ENCODE peak calls at places on chromosomes 3 and 15, in nine cellular contexts. H, R, N, Q, C, A, S, M and U are unnamed samples.
A peak's percentile ranks its signal among the peaks of the same experiment; 100 is the strongest.

GRCh38 chr3:37107846-37108245 is 66.5 kb downstream of the LRRFIP2 start:
- DNase-seq in H (no peak), R (no peak), N (no peak), Q (peak; percentile 75), C (no peak), A (no peak), S (no peak), M (no peak), U (no peak)

GRCh38 chr15:99305761-99306505 is 54.7 kb downstream of the LRRC28 start:
- DNase-seq in H (no peak), R (no peak), N (no peak), Q (peak; percentile 88), C (peak; percentile 57), A (peak; percentile 56), S (peak; percentile 50), M (peak; percentile 72), U (no peak)

GRCh38 chr3:120448707-120449650 is 1.8 kb downstream of the FSTL1 start:
- DNase-seq in H (no peak), R (no peak), N (no peak), Q (peak; percentile 79), C (peak; percentile 81), A (no peak), S (no peak), M (no peak), U (no peak)

GRCh38 chr15:77032647-77033416 is 37.9 kb downstream of the PSTPIP1 start:
- DNase-seq in H (no peak), R (peak; percentile 51), N (peak; percentile 47), Q (no peak), C (no peak), A (peak; percentile 25), S (no peak), M (no peak), U (peak; percentile 19)

GRCh38 chr3:121661376-121661775 is 673 bp upstream of the HCLS1 start:
- DNase-seq in H (peak; percentile 9), R (no peak), N (no peak), Q (peak; percentile 86), C (no peak), A (no peak), S (no peak), M (no peak), U (no peak)

GRCh38 chr15:34810455-34811146 is 15.3 kb upstream of the ACTC1 start:
- DNase-seq in H (no peak), R (no peak), N (no peak), Q (peak; percentile 95), C (peak; percentile 98), A (no peak), S (peak; percentile 80), M (no peak), U (no peak)

GRCh38 chr3:57087361-57088092 is 27.1 kb downstream of the SPATA12 start:
- DNase-seq in H (no peak), R (no peak), N (no peak), Q (no peak), C (no peak), A (no peak), S (no peak), M (no peak), U (no peak)

GRCh38 chr15:45442497-45443135 is 64.3 kb upstream of the GATM start:
- DNase-seq in H (no peak), R (no peak), N (no peak), Q (peak; percentile 68), C (peak; percentile 57), A (no peak), S (no peak), M (no peak), U (no peak)

GRCh38 chr15:36814085-36814484 is 234.7 kb downstream of the CDIN1 start:
- DNase-seq in H (no peak), R (no peak), N (no peak), Q (no peak), C (no peak), A (no peak), S (no peak), M (no peak), U (no peak)

GRCh38 chr3:148318240-148318639 is 379.5 kb upstream of the AGTR1 start:
- DNase-seq in H (no peak), R (no peak), N (no peak), Q (no peak), C (peak; percentile 21), A (no peak), S (no peak), M (no peak), U (no peak)

GRCh38 chr3:55565516-55565915 is 78.4 kb upstream of the WNT5A start:
- DNase-seq in H (no peak), R (no peak), N (no peak), Q (no peak), C (no peak), A (no peak), S (no peak), M (no peak), U (no peak)

GRCh38 chr3:166731701-166732100 is 648.4 kb downstream of the ZBBX start:
- DNase-seq in H (no peak), R (no peak), N (no peak), Q (no peak), C (no peak), A (no peak), S (no peak), M (no peak), U (no peak)

GRCh38 chr15:45200799-45201556 is 13.2 kb upstream of the SHF start:
- DNase-seq in H (peak; percentile 89), R (peak; percentile 91), N (peak; percentile 95), Q (peak; percentile 83), C (peak; percentile 91), A (peak; percentile 76), S (peak; percentile 60), M (peak; percentile 84), U (no peak)

DNA sequence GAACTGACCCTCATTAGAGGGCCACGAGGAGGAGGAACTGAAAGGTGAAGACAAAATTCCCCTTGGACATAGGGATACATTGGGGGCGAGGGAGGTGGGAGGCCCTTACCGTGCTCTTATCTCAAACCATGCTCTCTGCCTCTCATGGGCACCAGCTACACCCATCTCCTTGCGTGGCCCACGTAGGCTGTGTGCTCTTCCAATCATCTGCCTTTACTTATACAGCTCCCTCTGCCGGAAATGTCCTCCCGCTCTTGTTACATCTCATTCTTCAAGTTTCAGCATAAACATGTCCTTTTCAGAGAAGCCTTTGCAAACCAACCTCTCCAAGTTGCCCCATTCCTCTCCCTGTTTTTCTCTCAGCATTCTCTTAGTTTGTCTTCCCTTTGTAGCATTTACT is 307.8 kb upstream of the PROK2 start:
- DNase-seq in H (no peak), R (no peak), N (no peak), Q (no peak), C (no peak), A (no peak), S (no peak), M (no peak), U (no peak)
- TF ChIP-seq CTCF in H (peak; percentile 50), R (no peak), N (peak; percentile 5), Q (no peak), C (no peak), A (no peak), S (no peak), M (no peak), U (no peak)

GRCh38 chr15:43370975-43371974 is at the start of the genes TUBGCP4 and ZSCAN29:
- DNase-seq in H (peak; percentile 92), R (peak; percentile 95), N (peak; percentile 93), Q (peak; percentile 70), C (peak; percentile 90), A (peak; percentile 78), S (peak; percentile 30), M (peak; percentile 67), U (peak; percentile 97)
- TF ChIP-seq CTCF in H (peak; percentile 74), R (peak; percentile 22), N (peak; percentile 57), Q (peak; percentile 61), C (peak; percentile 18), A (peak; percentile 12), S (peak; percentile 31), M (no peak), U (peak; percentile 54)

GRCh38 chr15:29126821-29127461 is 142.7 kb downstream of the NSMCE3 start:
- DNase-seq in H (no peak), R (peak; percentile 56), N (no peak), Q (no peak), C (no peak), A (no peak), S (no peak), M (no peak), U (no peak)
- TF ChIP-seq CTCF in H (peak; percentile 27), R (no peak), N (peak; percentile 24), Q (no peak), C (no peak), A (no peak), S (no peak), M (no peak), U (no peak)

DNA sequence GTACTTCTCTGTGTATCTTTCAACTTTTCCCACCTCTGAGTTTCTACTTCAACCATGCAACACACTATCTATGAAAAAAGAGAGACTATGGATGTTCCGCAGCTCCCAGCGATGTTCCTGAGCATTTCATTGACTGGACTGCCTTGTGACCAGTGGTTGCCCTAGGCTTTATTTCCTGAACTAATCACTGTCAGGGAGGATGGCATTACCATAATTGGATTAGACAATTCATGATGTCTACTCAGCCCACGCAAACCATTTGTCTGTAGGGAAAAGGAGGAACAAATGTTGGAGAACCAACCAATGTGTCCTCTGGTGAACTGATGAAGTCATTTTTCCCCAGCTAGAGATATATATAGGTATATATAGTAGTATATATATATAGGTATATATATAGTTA is 229.3 kb upstream of the MCTP2 start:
- DNase-seq in H (no peak), R (no peak), N (no peak), Q (no peak), C (no peak), A (no peak), S (no peak), M (no peak), U (no peak)
- TF ChIP-seq CTCF in H (no peak), R (no peak), N (no peak), Q (no peak), C (no peak), A (no peak), S (no peak), M (no peak), U (no peak)

GRCh38 chr15:89299896-89300295 is 34.7 kb downstream of the POLG start:
- DNase-seq in H (no peak), R (no peak), N (no peak), Q (peak; percentile 49), C (peak; percentile 69), A (no peak), S (peak; percentile 7), M (no peak), U (no peak)
- TF ChIP-seq CTCF in H (no peak), R (no peak), N (no peak), Q (peak; percentile 32), C (peak; percentile 41), A (no peak), S (peak; percentile 3), M (peak; percentile 34), U (no peak)